ENCODE peak calls at places on chromosomes 6 and 20, in seven cellular contexts. K is M059J; P is HT1080; N is AG20443; O is neural crest cell; B is WERI-Rb-1; I is activated CD4-positive, alpha-beta T cell treated with anti-CD3 and anti-CD28 coated beads, Interleukin-2, amount 50 U/mL, for 1 hour. G is an unnamed sample.

GRCh38 chr20:46214831-46215488 is 93.3 kb downstream of the CDH22 start:
- DNase-seq in K (peak), P (peak), N (no peak), O (no peak), B (no peak), I (no peak), G (no peak)

GRCh38 chr6:70282906-70283461 is 19.9 kb downstream of the COL9A1 start:
- DNase-seq in K (no peak), P (no peak), N (no peak), O (peak), B (no peak), I (no peak), G (no peak)

GRCh38 chr6:167855825-167856425 is 29.2 kb downstream of the AFDN start:
- DNase-seq in K (peak), P (peak), N (peak), O (no peak), B (no peak), I (no peak), G (peak)

GRCh38 chr6:110328231-110328630 is 29.9 kb downstream of the METTL24 start:
- DNase-seq in K (no peak), P (no peak), N (peak), O (no peak), B (no peak), I (no peak), G (no peak)

GRCh38 chr6:53107091-53107490 is 41.5 kb downstream of the GCM1 start:
- DNase-seq in K (peak), P (peak), N (peak), O (no peak), B (no peak), I (no peak), G (peak)

GRCh38 chr6:163902993-163903392 is 488.5 kb downstream of the QKI start:
- DNase-seq in K (no peak), P (no peak), N (no peak), O (no peak), B (peak), I (no peak), G (no peak)

GRCh38 chr6:154606457-154606856 is 96.0 kb upstream of the CNKSR3 start:
- DNase-seq in K (no peak), P (no peak), N (no peak), O (no peak), B (no peak), I (peak), G (no peak)

GRCh38 chr20:58017237-58017969 is 211.1 kb downstream of the ANKRD60 start:
- DNase-seq in K (peak), P (peak), N (peak), O (peak), B (no peak), I (no peak), G (peak)

GRCh38 chr6:106114492-106114891 is 28.4 kb downstream of the PRDM1 start:
- DNase-seq in K (no peak), P (no peak), N (no peak), O (no peak), B (no peak), I (peak), G (no peak)

GRCh38 chr20:45826381-45827019 is 612 bp downstream of the TNNC2 start:
- DNase-seq in K (peak), P (peak), N (peak), O (no peak), B (peak), I (no peak), G (no peak)

GRCh38 chr6:17086469-17086868 is 15.4 kb upstream of the STMND1 start:
- DNase-seq in K (peak), P (peak), N (peak), O (peak), B (peak), I (no peak), G (peak)

GRCh38 chr6:26126394-26127221 is 39.4 kb downstream of the HFE start:
- DNase-seq in K (no peak), P (no peak), N (no peak), O (no peak), B (peak), I (no peak), G (no peak)

GRCh38 chr6:114108119-114109002 is 137.4 kb upstream of the HDAC2 start:
- DNase-seq in K (peak), P (peak), N (peak), O (peak), B (peak), I (peak), G (peak)

GRCh38 chr6:156866181-156866862 is 89.1 kb downstream of the ARID1B start:
- DNase-seq in K (peak), P (peak), N (no peak), O (no peak), B (no peak), I (no peak), G (peak)

GRCh38 chr6:17091122-17091521 is 10.7 kb upstream of the STMND1 start:
- DNase-seq in K (peak), P (no peak), N (peak), O (no peak), B (no peak), I (no peak), G (no peak)

GRCh38 chr6:66189915-66190314 is 482.9 kb upstream of the EYS start:
- DNase-seq in K (no peak), P (no peak), N (no peak), O (no peak), B (no peak), I (no peak), G (no peak)

GRCh38 chr6:136181858-136182257 is 68.3 kb downstream of the MTFR2 start:
- DNase-seq in K (no peak), P (no peak), N (no peak), O (no peak), B (no peak), I (no peak), G (no peak)

GRCh38 chr6:153325661-153326060 is 194.6 kb upstream of the RGS17 start:
- DNase-seq in K (no peak), P (no peak), N (no peak), O (no peak), B (no peak), I (no peak), G (no peak)

GRCh38 chr6:32785781-32786533 is 22.6 kb upstream of the HLA-DQB2 start:
- DNase-seq in K (peak), P (peak), N (peak), O (peak), B (peak), I (peak), G (peak)

GRCh38 chr20:36432096-36432495 is 109.2 kb upstream of the MYL9 start:
- DNase-seq in K (no peak), P (no peak), N (no peak), O (no peak), B (no peak), I (no peak), G (no peak)

GRCh38 chr20:25072226-25072811 is 9.6 kb downstream of the VSX1 start:
- DNase-seq in K (peak), P (no peak), N (no peak), O (no peak), B (no peak), I (no peak), G (peak)

GRCh38 chr20:33673115-33673410 is 1.2 kb downstream of the NECAB3 start:
- DNase-seq in K (no peak), P (no peak), N (no peak), O (no peak), B (no peak), I (no peak), G (no peak)

GRCh38 chr6:25866011-25866410 is 8.0 kb downstream of the SLC17A3 start:
- DNase-seq in K (peak), P (peak), N (no peak), O (no peak), B (no peak), I (peak), G (no peak)

GRCh38 chr6:129774697-129775447 is 64.9 kb upstream of the ARHGAP18 start:
- DNase-seq in K (peak), P (peak), N (peak), O (peak), B (peak), I (peak), G (peak)

GRCh38 chr6:40563111-40563510 is 24.1 kb downstream of the LRFN2 start:
- DNase-seq in K (no peak), P (no peak), N (no peak), O (no peak), B (peak), I (no peak), G (no peak)

GRCh38 chr20:19021406-19022117 is 190.9 kb upstream of the SLC24A3 start:
- DNase-seq in K (peak), P (no peak), N (no peak), O (no peak), B (no peak), I (no peak), G (no peak)

GRCh38 chr6:140052757-140053729 is 678.6 kb upstream of the CITED2 start:
- DNase-seq in K (peak), P (no peak), N (no peak), O (no peak), B (peak), I (no peak), G (no peak)

GRCh38 chr20:36917943-36918342 is 33.6 kb downstream of the SAMHD1 start:
- DNase-seq in K (no peak), P (no peak), N (no peak), O (no peak), B (no peak), I (no peak), G (no peak)

GRCh38 chr6:16799279-16800193 is 38.3 kb upstream of the ATXN1 start:
- DNase-seq in K (peak), P (no peak), N (peak), O (no peak), B (no peak), I (no peak), G (no peak)

GRCh38 chr6:19772891-19773290 is 64.3 kb upstream of the ID4 start:
- DNase-seq in K (no peak), P (no peak), N (no peak), O (no peak), B (no peak), I (no peak), G (no peak)

G was measured in foreskin keratinocyte.